ENCODE peak calls at places on chromosomes 12 and 14, in nine cellular contexts. T is central memory CD8-positive, alpha-beta T cell; F is HTR-8/SVneo; Q is astrocyte of the spinal cord; R is T-helper 1 cell; U is CD8-positive, alpha-beta T cell; V is DMS 273 treated with DMSO at 0.1 percent for 48 hours; X is GM23248; C is COLO829. G is an unnamed sample.

GRCh38 chr12:122558721-122559641 is 31.9 kb downstream of the KNTC1 start:
- DNase-seq in T (no peak), F (no peak), Q (no peak), R (no peak), U (no peak), V (no peak), X (no peak), C (no peak), G (no peak)

GRCh38 chr12:112755507-112755906 is 36.0 kb upstream of the RPH3A start:
- DNase-seq in T (no peak), F (no peak), Q (no peak), R (no peak), U (no peak), V (no peak), X (no peak), C (no peak), G (no peak)

GRCh38 chr14:69214376-69214775 is 23.1 kb downstream of the EXD2 start:
- DNase-seq in T (no peak), F (no peak), Q (peak), R (no peak), U (no peak), V (no peak), X (no peak), C (no peak), G (no peak)

GRCh38 chr12:114355389-114356088 is 50.4 kb downstream of the TBX5 start:
- DNase-seq in T (no peak), F (no peak), Q (no peak), R (no peak), U (no peak), V (no peak), X (peak), C (no peak), G (no peak)

GRCh38 chr12:118061011-118061875 is at the start of gene WSB2:
- DNase-seq in T (no peak), F (peak), Q (peak), R (peak), U (peak), V (no peak), X (peak), C (peak), G (peak)

GRCh38 chr14:56945291-56945690 is 135.0 kb upstream of the OTX2 start:
- DNase-seq in T (no peak), F (no peak), Q (no peak), R (no peak), U (no peak), V (no peak), X (no peak), C (no peak), G (no peak)

GRCh38 chr12:67697443-67697842 is 48.9 kb downstream of the DYRK2 start:
- DNase-seq in T (no peak), F (no peak), Q (peak), R (no peak), U (no peak), V (no peak), X (peak), C (no peak), G (no peak)

GRCh38 chr12:53803194-53803593 is 51.4 kb upstream of the CISTR start:
- DNase-seq in T (no peak), F (no peak), Q (no peak), R (no peak), U (no peak), V (no peak), X (no peak), C (no peak), G (no peak)

GRCh38 chr12:88648625-88649024 is 68.4 kb upstream of the KITLG start:
- DNase-seq in T (no peak), F (no peak), Q (no peak), R (no peak), U (no peak), V (no peak), X (no peak), C (no peak), G (no peak)

GRCh38 chr12:42589465-42590323 is at the start of gene PRICKLE1:
- DNase-seq in T (no peak), F (peak), Q (peak), R (no peak), U (no peak), V (no peak), X (peak), C (peak), G (peak)

GRCh38 chr14:69637503-69638030 is 26.2 kb downstream of the SUSD6 start:
- DNase-seq in T (no peak), F (no peak), Q (no peak), R (no peak), U (no peak), V (no peak), X (no peak), C (no peak), G (no peak)

GRCh38 chr14:76761198-76761848 is at the start of gene VASH1:
- DNase-seq in T (peak), F (peak), Q (peak), R (peak), U (peak), V (no peak), X (peak), C (peak), G (no peak)